ENCODE peak calls at places on chromosomes 4 and X, in eight cellular contexts. A, K, J, C, W, L, O and P are unnamed samples.

GRCh38 chrX:39957816-39958561 is 139.8 kb downstream of the BCOR start:
- DNase-seq in J (no peak), L (no peak), O (no peak), C (no peak), A (no peak), K (no peak), W (no peak), P (no peak)

GRCh38 chrX:40095588-40096394 is 2.0 kb downstream of the BCOR start:
- DNase-seq in W (peak; percentile 44), O (no peak), L (no peak), J (peak; percentile 18), K (no peak), C (no peak), A (peak; percentile 23), P (no peak)

GRCh38 chr4:67475155-67475554 is 70.1 kb downstream of the CENPC start:
- DNase-seq in J (no peak), L (no peak), W (no peak), K (no peak), A (no peak), O (no peak), C (no peak), P (no peak)

GRCh38 chr4:107261241-107261874 is 225.2 kb upstream of the DKK2 start:
- DNase-seq in L (no peak), A (no peak), O (no peak), K (no peak), W (no peak), J (peak; percentile 32), C (no peak), P (no peak)

GRCh38 chr4:26736621-26737020 is 124.0 kb upstream of the STIM2 start:
- DNase-seq in L (no peak), K (no peak), A (no peak), W (no peak), J (peak; percentile 50), C (no peak), O (peak; percentile 6), P (no peak)

GRCh38 chr4:85147481-85148076 is 181.1 kb upstream of the WDFY3 start:
- DNase-seq in L (no peak), K (peak; percentile 10), C (peak; percentile 53), O (peak; percentile 36), W (peak; percentile 31), A (peak; percentile 38), J (peak; percentile 41), P (peak; percentile 23)

GRCh38 chr4:68162196-68162595 is 32.5 kb upstream of the TMPRSS11F start:
- DNase-seq in O (no peak), A (no peak), C (no peak), L (no peak), K (no peak), J (no peak), W (no peak), P (no peak)

GRCh38 chr4:48187813-48188212 is 53.8 kb upstream of the TXK start:
- DNase-seq in J (no peak), W (no peak), L (no peak), O (no peak), A (no peak), K (no peak), C (no peak), P (no peak)

GRCh38 chr4:68361146-68361589 is 11.3 kb upstream of the YTHDC1 start:
- DNase-seq in O (no peak), J (peak; percentile 91), W (no peak), K (no peak), C (no peak), A (no peak), L (no peak), P (no peak)

GRCh38 chr4:42865572-42866189 is 26.8 kb upstream of the GRXCR1 start:
- DNase-seq in L (peak; percentile 36), A (no peak), K (peak; percentile 61), O (peak; percentile 2), W (peak; percentile 23), J (peak; percentile 46), C (peak; percentile 64), P (peak; percentile 63)

GRCh38 chrX:68894142-68894512 is 65.3 kb downstream of the EFNB1 start:
- DNase-seq in O (no peak), L (no peak), J (no peak), A (no peak), K (no peak), C (no peak), W (no peak), P (no peak)

GRCh38 chrX:148928803-148929202 is 428.4 kb downstream of the AFF2 start:
- DNase-seq in O (no peak), J (peak; percentile 76), C (no peak), K (no peak), A (no peak), L (no peak), W (no peak), P (no peak)

GRCh38 chr4:80446664-80447063 is 111.1 kb downstream of the CFAP299 start:
- DNase-seq in K (no peak), A (no peak), O (no peak), W (no peak), J (peak; percentile 57), L (no peak), C (no peak), P (no peak)

GRCh38 chr4:92304073-92304472 is 307 bp downstream of the GRID2 start:
- DNase-seq in W (no peak), O (no peak), A (no peak), L (no peak), C (no peak), J (no peak), K (no peak), P (peak; percentile 9)

GRCh38 chrX:155056877-155057792 is 13.8 kb downstream of the CMC4 start:
- DNase-seq in A (peak; percentile 52), W (peak; percentile 34), C (peak; percentile 56), L (peak; percentile 31), K (peak; percentile 43), O (peak; percentile 42), J (peak; percentile 53), P (peak; percentile 57)

GRCh38 chr4:8043596-8043995 is 103.9 kb upstream of the AFAP1 start:
- DNase-seq in C (no peak), J (no peak), K (no peak), W (no peak), L (no peak), A (no peak), O (no peak), P (no peak)

GRCh38 chrX:136202889-136203288 is 48.3 kb downstream of the MAP7D3 start:
- DNase-seq in O (no peak), C (no peak), K (no peak), J (no peak), A (no peak), L (no peak), W (no peak), P (no peak)

GRCh38 chrX:136201601-136202000 is 49.6 kb downstream of the MAP7D3 start:
- DNase-seq in K (no peak), C (no peak), W (no peak), J (no peak), O (no peak), A (no peak), L (no peak), P (no peak)

GRCh38 chrX:136199365-136199764 is 51.8 kb downstream of the MAP7D3 start:
- DNase-seq in J (peak; percentile 24), C (no peak), O (no peak), W (no peak), L (no peak), A (no peak), K (no peak), P (no peak)

GRCh38 chrX:136198678-136199243 is 51.4 kb downstream of the FHL1 start:
- DNase-seq in A (no peak), W (no peak), O (no peak), J (no peak), L (no peak), C (no peak), K (no peak), P (no peak)

DNA sequence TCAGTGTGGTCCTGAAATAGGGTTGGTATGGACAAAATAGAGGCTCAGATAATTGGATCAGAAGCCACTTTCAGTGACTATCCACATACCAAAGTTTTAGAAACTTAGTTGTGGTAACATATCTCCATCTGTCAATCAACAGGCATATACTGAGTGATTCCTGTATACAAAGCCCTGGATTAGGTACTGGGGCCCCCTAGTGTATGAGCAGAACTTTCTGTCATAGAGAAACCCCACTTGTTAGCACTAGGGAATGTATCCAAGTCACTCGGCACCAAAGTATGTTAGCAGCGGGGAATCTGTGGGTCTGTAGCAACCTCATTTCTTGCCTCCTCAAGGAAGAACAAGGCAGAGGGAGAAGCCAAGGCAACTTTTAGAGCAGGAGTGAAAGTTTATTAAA is 50.7 kb downstream of the MAP7D3 start:
- DNase-seq in A (no peak), K (no peak), W (peak; percentile 13), O (no peak), L (no peak), C (no peak), J (peak; percentile 11), P (no peak)
- TF ChIP-seq CTCF in A (peak; percentile 52), K (peak; percentile 20), W (no peak), O (peak; percentile 34), L (no peak), C (peak; percentile 47), J (peak; percentile 40), P (no peak)

DNA sequence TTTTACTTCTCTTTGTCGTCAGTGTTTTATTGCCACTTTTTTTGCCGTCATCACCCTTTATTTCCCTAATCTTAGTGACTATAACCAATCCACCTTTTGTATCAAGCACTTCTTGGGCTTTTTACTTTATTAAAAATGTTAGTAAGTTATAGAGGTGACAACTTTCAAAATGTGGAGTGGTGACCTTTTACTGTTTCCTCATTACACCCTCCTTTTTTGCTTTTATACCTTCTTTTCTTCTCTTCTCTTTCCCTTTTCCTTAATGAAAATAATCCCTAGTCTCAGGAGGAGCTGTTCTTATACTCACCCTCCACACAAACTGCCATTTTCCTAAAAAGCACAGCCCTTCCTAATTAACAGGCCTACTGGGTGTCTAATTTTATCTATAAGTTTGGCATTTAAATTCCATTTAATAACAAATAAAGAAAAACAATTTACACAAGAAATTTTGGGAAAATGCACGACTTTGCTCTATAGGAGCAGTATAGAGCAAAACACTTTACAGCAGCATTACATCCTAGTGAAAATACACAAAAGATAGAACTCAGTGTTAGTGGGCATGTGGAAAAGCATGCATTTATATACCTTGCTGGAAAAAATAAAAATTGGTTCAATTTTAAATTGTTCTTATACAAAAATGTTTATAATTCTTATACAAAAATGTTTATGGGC is 27.3 kb downstream of the BBS12 start:
- DNase-seq in L (no peak), W (no peak), O (no peak), A (no peak), K (no peak), J (no peak), C (no peak), P (no peak)
- TF ChIP-seq CTCF in L (peak; percentile 34), W (no peak), O (peak; percentile 25), A (no peak), K (peak; percentile 45), J (peak; percentile 42), C (peak; percentile 28), P (peak; percentile 49)

GRCh38 chrX:51420610-51421009 is 75.8 kb downstream of the NUDT11 start:
- DNase-seq in L (no peak), W (no peak), O (peak; percentile 7), K (peak; percentile 28), A (no peak), J (peak; percentile 8), C (peak; percentile 22), P (peak; percentile 35)
- TF ChIP-seq CTCF in L (peak; percentile 66), W (peak; percentile 13), O (peak; percentile 56), K (peak; percentile 77), A (peak; percentile 68), J (peak; percentile 70), C (peak; percentile 69), P (peak; percentile 62)

DNA sequence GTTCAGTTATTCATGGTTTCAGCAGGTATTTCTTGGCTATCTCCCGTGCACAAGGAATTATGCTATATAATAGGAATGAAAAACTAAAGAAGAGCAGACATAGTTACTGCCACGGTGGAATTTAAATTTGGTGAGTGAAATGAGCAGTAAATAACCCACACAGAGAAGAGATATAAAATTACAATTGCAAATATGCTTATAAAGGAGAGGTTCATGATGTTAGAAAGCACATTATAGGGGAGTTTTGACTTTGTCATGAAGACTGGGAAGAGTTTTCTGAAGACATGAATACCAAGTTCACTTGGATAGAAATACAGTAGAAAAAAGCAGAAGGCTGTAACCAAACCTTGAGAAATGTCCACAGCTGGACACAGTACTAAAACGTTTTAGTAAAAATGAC is 712.0 kb upstream of the AADAT start:
- DNase-seq in C (no peak), K (no peak), L (no peak), J (no peak), O (no peak), W (no peak), A (no peak), P (no peak)
- TF ChIP-seq CTCF in C (no peak), K (no peak), L (no peak), J (no peak), O (no peak), W (no peak), A (no peak), P (no peak)